ENCODE peak calls at places on chromosomes 4 and X, in five cellular contexts. W is PC-3, M is K562, T is IMR-90, V is mesenchymal stem cell. A is an unnamed sample. For H3K4me1, the result is how much of the 10 kb centered on the place peaks cover.

GRCh38 chr4:37604464-37604863 is 81.7 kb downstream of the RELL1 start:
- DNase-seq in T (peak), W (peak), M (no peak), V (peak), A (peak)

GRCh38 chr4:145014365-145014764 is 83.6 kb downstream of the ANAPC10 start:
- DNase-seq in T (no peak), M (no peak), V (no peak), W (no peak), A (no peak)

GRCh38 chrX:39336709-39337294 is 535.5 kb downstream of the MID1IP1 start:
- DNase-seq in W (no peak), V (peak), M (no peak), T (no peak), A (peak)

GRCh38 chr4:128315756-128316520 is 28.3 kb upstream of the PGRMC2 start:
- DNase-seq in V (peak), T (no peak), W (no peak), M (no peak), A (no peak)

GRCh38 chrX:68079961-68080360 is 353.3 kb downstream of the OPHN1 start:
- DNase-seq in V (no peak), M (no peak), T (no peak), W (no peak), A (no peak)

GRCh38 chr4:152079543-152080293 is 318.9 kb upstream of the GATB start:
- DNase-seq in V (no peak), W (no peak), M (no peak), T (no peak), A (no peak)

GRCh38 chr4:168218663-168219062 is 99.9 kb downstream of the DDX60 start:
- DNase-seq in M (no peak), T (peak), W (peak), V (peak), A (peak)

GRCh38 chrX:118520858-118521206 is 25.2 kb downstream of the DOCK11 start:
- DNase-seq in V (no peak), M (peak), W (no peak), T (no peak), A (no peak)

GRCh38 chrX:115259238-115259875 is 25.5 kb upstream of the LRCH2 start:
- DNase-seq in M (no peak), T (no peak), W (no peak), V (peak), A (no peak)

GRCh38 chrX:85992811-85993229 is 54.5 kb downstream of the CHM start:
- DNase-seq in V (peak), W (peak), M (no peak), T (peak), A (peak)

GRCh38 chr4:112589207-112589606 is 47.5 kb downstream of the ZGRF1 start:
- DNase-seq in M (peak), V (peak), T (peak), W (no peak), A (peak)

GRCh38 chrX:97685753-97686152 is 802.0 kb downstream of the RPA4 start:
- DNase-seq in V (peak), T (peak), W (peak), M (peak), A (peak)

GRCh38 chr4:41258783-41259182 is 2.1 kb downstream of the UCHL1 start:
- DNase-seq in M (no peak), V (peak), T (peak), W (peak), A (peak)

GRCh38 chr4:78689224-78689623 is 86.9 kb upstream of the BMP2K start:
- DNase-seq in W (no peak), V (no peak), M (no peak), T (peak), A (no peak)

GRCh38 chr4:129176864-129177263 is 80.9 kb downstream of the C4orf33 start:
- DNase-seq in W (no peak), V (no peak), T (no peak), M (no peak), A (no peak)

GRCh38 chrX:132226169-132226568 is 6.9 kb upstream of the RAP2C start:
- DNase-seq in T (peak), M (no peak), W (peak), V (peak), A (no peak)

GRCh38 chr4:138192113-138192512 is 50.0 kb downstream of the SLC7A11 start:
- DNase-seq in T (peak), W (peak), M (peak), V (peak), A (peak)

GRCh38 chr4:145618210-145618911 is 824 bp upstream of the MMAA start:
- DNase-seq in T (no peak), W (no peak), M (peak), V (no peak), A (no peak)

GRCh38 chr4:6948134-6948460 is 38.5 kb downstream of the TBC1D14 start:
- DNase-seq in M (no peak), T (no peak), V (no peak), W (no peak), A (no peak)

GRCh38 chr4:158809611-158810486 is 41.0 kb downstream of the FNIP2 start:
- DNase-seq in M (no peak), V (peak), T (peak), W (peak), A (peak)

GRCh38 chr4:41887821-41888699 is 47.2 kb upstream of the TMEM33 start:
- DNase-seq in M (peak), W (peak), V (peak), T (peak), A (peak)

GRCh38 chrX:129653181-129653984 is 1.4 kb downstream of the APLN start:
- DNase-seq in M (no peak), V (no peak), T (no peak), W (no peak), A (no peak)

GRCh38 chr4:123748806-123749205 is 352.2 kb downstream of the SPRY1 start:
- DNase-seq in T (no peak), V (no peak), M (no peak), W (no peak), A (no peak)

GRCh38 chr4:173530326-173531062 is 465 bp upstream of the HAND2 start:
- DNase-seq in M (no peak), W (no peak), T (no peak), V (no peak), A (no peak)

GRCh38 chrX:153454901-153455550 is 9.2 kb upstream of the TREX2 start:
- DNase-seq in M (no peak), T (no peak), W (no peak), V (no peak), A (no peak)

GRCh38 chr4:7652451-7652871 is 217.7 kb upstream of the PSAPL1 start:
- DNase-seq in M (no peak), T (no peak), V (peak), W (no peak), A (no peak)

GRCh38 chr4:186190456-186191265 is 706 bp upstream of the CYP4V2 start:
- DNase-seq in M (peak), V (peak), T (no peak), W (no peak), A (no peak)

GRCh38 chr4:183391204-183391603 is 53.2 kb upstream of the CDKN2AIP start:
- DNase-seq in W (no peak), M (no peak), T (no peak), V (no peak), A (peak)

GRCh38 chrX:48473718-48473990 is 2.3 kb upstream of the FTSJ1 start:
- DNase-seq in T (no peak), W (no peak), M (no peak), V (no peak), A (no peak)

GRCh38 chr4:8502836-8503585 is 62.4 kb downstream of the TRMT44 start:
- DNase-seq in W (no peak), V (no peak), M (no peak), T (no peak), A (no peak)

GRCh38 chrX:144801786-144802185 is 445.5 kb upstream of the SPANXN1 start:
- DNase-seq in W (peak), V (peak), T (no peak), M (no peak), A (no peak)

GRCh38 chr4:133775881-133776280 is 425.7 kb downstream of the PABPC4L start:
- DNase-seq in V (no peak), T (peak), W (peak), M (no peak), A (no peak)

GRCh38 chr4:172656055-172656454 is 512.6 kb upstream of the GALNT7 start:
- DNase-seq in V (no peak), W (no peak), M (no peak), T (no peak), A (no peak)

GRCh38 chrX:142505839-142506238 is 300.7 kb upstream of the MAGEC2 start:
- DNase-seq in T (no peak), V (no peak), M (no peak), W (no peak), A (no peak)

GRCh38 chr4:154332681-154333421 is 158.7 kb downstream of the DCHS2 start:
- DNase-seq in W (no peak), V (peak), T (peak), M (no peak), A (no peak)

GRCh38 chr4:14513471-14513870 is 488.8 kb upstream of the CPEB2 start:
- DNase-seq in M (no peak), W (no peak), V (no peak), T (no peak), A (no peak)

GRCh38 chr4:87042986-87043820 is 108.4 kb downstream of the AFF1 start:
- DNase-seq in T (no peak), V (no peak), M (no peak), W (no peak), A (no peak)
- H3K4me1 ChIP-seq in T (under half), V (under half), M (under half), W (under half), A (under half)

DNA sequence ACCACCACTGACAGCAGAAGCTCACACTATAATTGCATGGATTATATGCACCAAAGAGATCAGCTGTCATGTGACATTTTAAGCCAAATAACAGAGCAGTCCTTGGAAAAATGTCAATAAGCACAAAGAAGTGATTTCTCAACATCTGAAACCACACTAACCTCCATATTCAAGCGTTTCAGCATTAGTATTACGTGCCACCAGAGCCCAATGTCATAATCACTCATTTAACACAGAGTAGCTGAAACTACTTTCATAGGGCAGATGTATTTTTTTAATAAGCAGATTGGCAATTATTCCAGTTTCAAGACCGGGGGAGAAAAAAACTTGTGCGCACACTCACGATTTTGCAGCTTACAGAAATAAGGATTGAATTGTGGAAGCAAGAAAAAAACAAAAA is 76.6 kb downstream of the SH3KBP1 start:
- DNase-seq in T (peak), M (no peak), W (no peak), V (peak), A (no peak)
- H3K27ac ChIP-seq in T (no peak), M (no peak), W (no peak), V (no peak), A (no peak)

GRCh38 chr4:125319311-125319710 is 4.6 kb downstream of the FAT4 start:
- DNase-seq in T (peak), M (no peak), W (no peak), V (no peak), A (peak)

GRCh38 chr4:125325733-125326132 is 11.0 kb downstream of the FAT4 start:
- DNase-seq in V (no peak), T (no peak), M (no peak), W (no peak), A (no peak)

GRCh38 chr4:125321709-125322362 is 7.1 kb downstream of the FAT4 start:
- DNase-seq in V (peak), T (peak), W (peak), M (no peak), A (peak)

GRCh38 chr4:125323547-125324100 is 8.9 kb downstream of the FAT4 start:
- DNase-seq in T (peak), M (no peak), W (peak), V (peak), A (peak)

GRCh38 chr4:125322363-125322730 is 7.6 kb downstream of the FAT4 start:
- DNase-seq in V (no peak), T (peak), W (peak), M (no peak), A (peak)
- H3K9ac ChIP-seq in V (peak), T (peak), W (no peak), M (no peak), A (peak)

DNA sequence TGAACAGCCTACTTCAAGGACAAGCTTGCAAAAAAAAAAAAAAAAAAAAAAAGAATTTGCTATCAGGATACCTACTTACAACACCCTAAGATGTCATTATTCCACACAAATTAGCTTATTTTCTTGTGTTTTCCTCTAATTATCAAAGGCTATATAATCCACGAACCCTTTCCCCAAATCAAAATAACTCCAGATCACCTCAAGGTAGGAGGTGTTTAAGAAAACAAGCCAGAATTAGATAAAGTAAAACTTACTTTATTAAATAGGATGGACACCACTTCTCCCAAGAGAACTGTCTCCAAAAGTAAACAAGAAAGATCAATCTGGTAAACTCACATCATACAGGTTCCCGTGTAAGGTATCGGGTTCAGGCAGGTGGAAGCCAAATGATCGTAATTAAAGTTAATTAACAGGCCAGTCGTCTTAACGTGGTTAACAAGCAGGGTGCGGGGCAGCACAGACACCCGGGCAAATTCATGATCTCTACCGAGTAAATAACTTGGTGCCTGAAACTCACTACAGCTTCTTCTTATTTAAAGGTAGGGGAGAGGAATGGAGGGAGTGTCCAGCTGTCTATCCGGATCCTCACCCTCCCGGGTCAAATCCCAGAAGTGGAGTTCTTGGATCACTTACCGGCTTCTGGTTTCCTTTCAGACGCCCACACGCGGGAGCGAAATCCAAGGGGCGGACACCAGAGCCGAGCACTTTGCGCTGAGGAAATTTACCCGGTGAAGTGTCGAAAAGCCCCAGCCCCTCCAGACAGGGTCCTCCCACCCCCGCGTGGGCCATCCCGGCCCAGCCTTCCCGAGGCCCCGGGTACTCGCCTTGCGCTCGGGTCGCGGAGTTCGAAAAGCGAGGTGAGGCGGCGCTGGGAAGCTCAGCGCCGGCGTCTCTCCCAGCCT is 708 bp downstream of the ARAP2 start:
- DNase-seq in M (no peak), T (peak), W (peak), V (peak), A (no peak)
- H3K4me1 ChIP-seq in M (under half), T (under half), W (under half), V (under half), A (under half)

DNA sequence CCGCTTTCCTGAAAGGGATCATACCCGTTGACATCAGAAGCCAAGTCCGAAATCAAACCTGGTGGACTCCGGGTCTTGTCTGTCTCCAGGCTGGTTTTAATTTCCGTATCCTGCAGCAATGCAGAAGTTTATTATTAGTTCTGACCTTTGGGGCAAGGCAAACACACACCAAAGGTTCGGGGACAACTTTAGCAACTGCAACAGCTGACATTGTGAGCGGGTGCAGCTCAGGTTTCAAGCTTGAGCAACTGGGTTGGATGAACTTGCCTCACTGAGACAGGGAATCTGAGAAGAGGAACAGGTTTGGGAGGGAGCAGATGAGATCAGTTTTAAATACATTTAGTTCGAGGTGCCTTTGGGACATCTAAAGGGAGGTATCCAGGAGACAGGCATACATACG is 110.7 kb downstream of the GNL3L start:
- DNase-seq in V (peak), T (no peak), W (peak), M (no peak), A (no peak)
- H3K27ac ChIP-seq in V (no peak), T (no peak), W (no peak), M (no peak), A (no peak)

DNA sequence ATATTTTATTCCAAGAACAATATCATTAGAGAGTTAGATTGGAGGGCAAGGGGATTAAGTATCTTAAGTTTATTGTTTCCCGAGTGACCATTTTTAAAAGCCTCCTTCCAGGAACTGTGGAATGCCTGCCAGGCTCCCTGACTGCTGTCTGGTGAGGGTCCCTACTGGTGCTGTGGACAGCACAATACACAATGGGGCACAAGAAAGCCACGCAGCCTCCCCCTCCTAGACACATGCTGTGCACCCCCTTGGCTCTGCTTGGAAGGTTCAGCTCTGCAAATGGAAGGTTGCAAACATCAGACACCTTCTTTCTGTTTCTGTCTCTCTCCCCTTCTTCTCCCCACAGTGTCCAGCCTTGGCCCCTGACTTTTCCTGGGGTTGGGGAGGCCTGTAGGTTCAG is 153.2 kb downstream of the SHROOM3 start:
- DNase-seq in V (no peak), T (no peak), M (no peak), W (no peak), A (no peak)
- H3K9ac ChIP-seq in V (no peak), T (no peak), M (no peak), W (no peak), A (no peak)

GRCh38 chr4:113645288-113645687 is 116.2 kb downstream of the CAMK2D start:
- DNase-seq in T (no peak), M (no peak), W (no peak), V (no peak), A (no peak)
- H3K4me1 ChIP-seq in T (under half), M (under half), W (under half), V (under half), A (under half)

A was measured in endothelial cell of umbilical vein.